ENCODE peak calls at places on chromosome 15, in five cellular contexts. One of them, this sample, is unnamed.
A peak's percentile ranks its signal among the peaks of the same experiment; 100 is the strongest.

GRCh38 chr15:70344666-70345065 is 246.9 kb upstream of the TLE3 start:
- DNase-seq in heart left ventricle: no peak
- DNase-seq in activated T-helper 1 cell treated with anti-CD3 and anti-CD28 coated beads, Interleukin-12 subunit alpha, Interleukin-12 subunit beta, Interleukin-2, Interleukin-4 antibody, amounts not matched to agents 30 ng/mL and 10 ng/mL and 1 ng/mL, durations not matched to agents 14 hours and 24 hours and 36 hours: no peak
- DNase-seq in HCT116: no peak
- DNase-seq in stimulated activated CD4-positive, alpha-beta T cell treated with anti-CD3 and anti-CD28 coated beads, Interleukin-2, amount 100 ng/mL, for 48 hours: no peak
- DNase-seq in this sample: no peak

GRCh38 chr15:59438891-59439290 is 905 bp downstream of the FAM81A start:
- DNase-seq in HCT116: no peak
- DNase-seq in activated T-helper 1 cell treated with anti-CD3 and anti-CD28 coated beads, Interleukin-12 subunit alpha, Interleukin-12 subunit beta, Interleukin-2, Interleukin-4 antibody, amounts not matched to agents 30 ng/mL and 10 ng/mL and 1 ng/mL, durations not matched to agents 14 hours and 24 hours and 36 hours: no peak
- DNase-seq in stimulated activated CD4-positive, alpha-beta T cell treated with anti-CD3 and anti-CD28 coated beads, Interleukin-2, amount 100 ng/mL, for 48 hours: no peak
- DNase-seq in heart left ventricle: no peak
- DNase-seq in this sample: no peak

GRCh38 chr15:97502038-97502437 is 458.5 kb upstream of the ARRDC4 start:
- DNase-seq in HCT116: no peak
- DNase-seq in heart left ventricle: no peak
- DNase-seq in activated T-helper 1 cell treated with anti-CD3 and anti-CD28 coated beads, Interleukin-12 subunit alpha, Interleukin-12 subunit beta, Interleukin-2, Interleukin-4 antibody, amounts not matched to agents 30 ng/mL and 10 ng/mL and 1 ng/mL, durations not matched to agents 14 hours and 24 hours and 36 hours: no peak
- DNase-seq in stimulated activated CD4-positive, alpha-beta T cell treated with anti-CD3 and anti-CD28 coated beads, Interleukin-2, amount 100 ng/mL, for 48 hours: no peak
- DNase-seq in this sample: no peak

GRCh38 chr15:39641187-39641889 is 60.5 kb downstream of the THBS1 start:
- DNase-seq in activated T-helper 1 cell treated with anti-CD3 and anti-CD28 coated beads, Interleukin-12 subunit alpha, Interleukin-12 subunit beta, Interleukin-2, Interleukin-4 antibody, amounts not matched to agents 30 ng/mL and 10 ng/mL and 1 ng/mL, durations not matched to agents 14 hours and 24 hours and 36 hours: no peak
- DNase-seq in stimulated activated CD4-positive, alpha-beta T cell treated with anti-CD3 and anti-CD28 coated beads, Interleukin-2, amount 100 ng/mL, for 48 hours: no peak
- DNase-seq in heart left ventricle: no peak
- DNase-seq in HCT116: no peak
- DNase-seq in this sample: peak; percentile 92

GRCh38 chr15:52994290-52994689 is 204.2 kb upstream of the ONECUT1 start:
- DNase-seq in HCT116: no peak
- DNase-seq in activated T-helper 1 cell treated with anti-CD3 and anti-CD28 coated beads, Interleukin-12 subunit alpha, Interleukin-12 subunit beta, Interleukin-2, Interleukin-4 antibody, amounts not matched to agents 30 ng/mL and 10 ng/mL and 1 ng/mL, durations not matched to agents 14 hours and 24 hours and 36 hours: no peak
- DNase-seq in heart left ventricle: no peak
- DNase-seq in stimulated activated CD4-positive, alpha-beta T cell treated with anti-CD3 and anti-CD28 coated beads, Interleukin-2, amount 100 ng/mL, for 48 hours: no peak
- DNase-seq in this sample: no peak

GRCh38 chr15:25903024-25903581 is 40.0 kb upstream of the ATP10A start:
- DNase-seq in heart left ventricle: no peak
- DNase-seq in HCT116: no peak
- DNase-seq in activated T-helper 1 cell treated with anti-CD3 and anti-CD28 coated beads, Interleukin-12 subunit alpha, Interleukin-12 subunit beta, Interleukin-2, Interleukin-4 antibody, amounts not matched to agents 30 ng/mL and 10 ng/mL and 1 ng/mL, durations not matched to agents 14 hours and 24 hours and 36 hours: no peak
- DNase-seq in stimulated activated CD4-positive, alpha-beta T cell treated with anti-CD3 and anti-CD28 coated beads, Interleukin-2, amount 100 ng/mL, for 48 hours: no peak
- DNase-seq in this sample: no peak

GRCh38 chr15:52440414-52440813 is 88.3 kb downstream of the MYO5A start:
- DNase-seq in HCT116: peak; percentile 45
- DNase-seq in stimulated activated CD4-positive, alpha-beta T cell treated with anti-CD3 and anti-CD28 coated beads, Interleukin-2, amount 100 ng/mL, for 48 hours: peak; percentile 4
- DNase-seq in heart left ventricle: no peak
- DNase-seq in activated T-helper 1 cell treated with anti-CD3 and anti-CD28 coated beads, Interleukin-12 subunit alpha, Interleukin-12 subunit beta, Interleukin-2, Interleukin-4 antibody, amounts not matched to agents 30 ng/mL and 10 ng/mL and 1 ng/mL, durations not matched to agents 14 hours and 24 hours and 36 hours: no peak
- DNase-seq in this sample: peak; percentile 72

GRCh38 chr15:62641782-62642181 is 400.8 kb upstream of the TPM1 start:
- DNase-seq in heart left ventricle: no peak
- DNase-seq in stimulated activated CD4-positive, alpha-beta T cell treated with anti-CD3 and anti-CD28 coated beads, Interleukin-2, amount 100 ng/mL, for 48 hours: no peak
- DNase-seq in activated T-helper 1 cell treated with anti-CD3 and anti-CD28 coated beads, Interleukin-12 subunit alpha, Interleukin-12 subunit beta, Interleukin-2, Interleukin-4 antibody, amounts not matched to agents 30 ng/mL and 10 ng/mL and 1 ng/mL, durations not matched to agents 14 hours and 24 hours and 36 hours: no peak
- DNase-seq in HCT116: no peak
- DNase-seq in this sample: no peak

GRCh38 chr15:80090879-80091503 is 31.5 kb downstream of the ZFAND6 start:
- DNase-seq in heart left ventricle: no peak
- DNase-seq in HCT116: no peak
- DNase-seq in stimulated activated CD4-positive, alpha-beta T cell treated with anti-CD3 and anti-CD28 coated beads, Interleukin-2, amount 100 ng/mL, for 48 hours: no peak
- DNase-seq in activated T-helper 1 cell treated with anti-CD3 and anti-CD28 coated beads, Interleukin-12 subunit alpha, Interleukin-12 subunit beta, Interleukin-2, Interleukin-4 antibody, amounts not matched to agents 30 ng/mL and 10 ng/mL and 1 ng/mL, durations not matched to agents 14 hours and 24 hours and 36 hours: no peak
- DNase-seq in this sample: no peak

GRCh38 chr15:90765489-90765888 is 48.3 kb downstream of the BLM start:
- DNase-seq in stimulated activated CD4-positive, alpha-beta T cell treated with anti-CD3 and anti-CD28 coated beads, Interleukin-2, amount 100 ng/mL, for 48 hours: no peak
- DNase-seq in HCT116: no peak
- DNase-seq in heart left ventricle: no peak
- DNase-seq in activated T-helper 1 cell treated with anti-CD3 and anti-CD28 coated beads, Interleukin-12 subunit alpha, Interleukin-12 subunit beta, Interleukin-2, Interleukin-4 antibody, amounts not matched to agents 30 ng/mL and 10 ng/mL and 1 ng/mL, durations not matched to agents 14 hours and 24 hours and 36 hours: no peak
- DNase-seq in this sample: no peak

This sample was measured in keratinocyte.